ENCODE peak calls at places on chromosomes 16 and 17, in six cellular contexts. Y is adrenal gland, T is colonic mucosa, L is heart right ventricle, B is lower leg skin, Q is endodermal cell. N is an unnamed sample.
A peak's percentile ranks its signal among the peaks of the same experiment; 100 is the strongest.

GRCh38 chr16:31477220-31478216 is 5.4 kb upstream of the SLC5A2 start:
- DNase-seq in Y (peak; percentile 85), T (peak; percentile 92), L (no peak), B (no peak), Q (peak; percentile 92), N (peak; percentile 85)

GRCh38 chr17:66740226-66740625 is 94.7 kb upstream of the CACNG5 start:
- DNase-seq in Y (no peak), T (no peak), L (no peak), B (no peak), Q (no peak), N (no peak)

GRCh38 chr17:73787036-73787720 is 142.9 kb upstream of the SDK2 start:
- DNase-seq in Y (no peak), T (no peak), L (no peak), B (no peak), Q (peak; percentile 58), N (no peak)

GRCh38 chr17:44965491-44966234 is 2.4 kb downstream of the C1QL1 start:
- DNase-seq in Y (no peak), T (no peak), L (no peak), B (no peak), Q (no peak), N (no peak)

GRCh38 chr16:1760911-1761310 is 10.4 kb downstream of the NME3 start:
- DNase-seq in Y (no peak), T (no peak), L (no peak), B (no peak), Q (no peak), N (no peak)

GRCh38 chr17:53227514-53227913 is 595.2 kb upstream of the KIF2B start:
- DNase-seq in Y (no peak), T (no peak), L (no peak), B (no peak), Q (no peak), N (no peak)

GRCh38 chr16:66159987-66160386 is 206.5 kb upstream of the CDH5 start:
- DNase-seq in Y (no peak), T (no peak), L (no peak), B (no peak), Q (no peak), N (no peak)

GRCh38 chr17:62933986-62934385 is 32.0 kb upstream of the TANC2 start:
- DNase-seq in Y (no peak), T (no peak), L (no peak), B (no peak), Q (no peak), N (no peak)

GRCh38 chr17:59001158-59001814 is 105.4 kb downstream of the TRIM37 start:
- DNase-seq in Y (peak; percentile 81), T (peak; percentile 24), L (no peak), B (peak; percentile 27), Q (peak; percentile 61), N (peak; percentile 57)

GRCh38 chr16:89723279-89724250 is 2.2 kb downstream of the ZNF276 start:
- DNase-seq in Y (no peak), T (no peak), L (peak; percentile 64), B (no peak), Q (no peak), N (no peak)

GRCh38 chr16:56793504-56793903 is 63.6 kb downstream of the NUP93 start:
- DNase-seq in Y (no peak), T (no peak), L (no peak), B (no peak), Q (no peak), N (no peak)
- TF ChIP-seq CTCF in Y (peak; percentile 48), T (no peak), L (peak; percentile 13), B (no peak), Q (peak; percentile 72), N (no peak)

DNA sequence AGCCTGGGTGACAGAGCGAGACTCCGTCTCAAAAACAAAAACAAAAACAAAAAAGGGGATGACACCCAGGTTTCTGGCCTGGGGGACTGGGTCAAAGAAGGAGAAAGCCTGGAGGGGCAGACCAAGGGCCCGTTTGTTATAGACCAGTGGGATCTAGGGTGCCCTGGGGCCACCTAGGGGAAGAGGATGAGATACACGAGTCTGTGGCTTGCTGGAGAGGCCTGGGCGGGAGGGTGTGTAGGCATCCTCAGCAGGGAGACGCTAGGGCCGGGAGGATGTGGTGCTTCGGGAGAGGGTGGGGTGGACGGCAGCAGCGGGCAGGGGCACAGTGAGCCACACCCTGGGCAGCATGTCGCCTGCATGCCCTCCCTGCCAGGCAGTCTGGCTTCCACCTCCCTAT is 17.1 kb upstream of the CRK start:
- DNase-seq in Y (no peak), T (no peak), L (no peak), B (no peak), Q (peak; percentile 73), N (no peak)
- TF ChIP-seq CTCF in Y (no peak), T (no peak), L (no peak), B (no peak), Q (peak; percentile 48), N (no peak)

GRCh38 chr16:4801962-4802658 is at the start of gene ROGDI:
- DNase-seq in Y (peak; percentile 90), T (peak; percentile 96), L (peak; percentile 75), B (peak; percentile 69), Q (peak; percentile 97), N (peak; percentile 88)

GRCh38 chr16:4803479-4804243 is 1.2 kb upstream of the ROGDI start:
- DNase-seq in Y (no peak), T (no peak), L (no peak), B (no peak), Q (no peak), N (no peak)

GRCh38 chr16:4801051-4801961 is 1.1 kb downstream of the ROGDI start:
- DNase-seq in Y (no peak), T (no peak), L (no peak), B (no peak), Q (peak; percentile 59), N (no peak)

GRCh38 chr16:4800290-4801041 is 2.0 kb downstream of the ROGDI start:
- DNase-seq in Y (peak; percentile 94), T (peak; percentile 79), L (peak; percentile 69), B (no peak), Q (no peak), N (peak; percentile 65)

DNA sequence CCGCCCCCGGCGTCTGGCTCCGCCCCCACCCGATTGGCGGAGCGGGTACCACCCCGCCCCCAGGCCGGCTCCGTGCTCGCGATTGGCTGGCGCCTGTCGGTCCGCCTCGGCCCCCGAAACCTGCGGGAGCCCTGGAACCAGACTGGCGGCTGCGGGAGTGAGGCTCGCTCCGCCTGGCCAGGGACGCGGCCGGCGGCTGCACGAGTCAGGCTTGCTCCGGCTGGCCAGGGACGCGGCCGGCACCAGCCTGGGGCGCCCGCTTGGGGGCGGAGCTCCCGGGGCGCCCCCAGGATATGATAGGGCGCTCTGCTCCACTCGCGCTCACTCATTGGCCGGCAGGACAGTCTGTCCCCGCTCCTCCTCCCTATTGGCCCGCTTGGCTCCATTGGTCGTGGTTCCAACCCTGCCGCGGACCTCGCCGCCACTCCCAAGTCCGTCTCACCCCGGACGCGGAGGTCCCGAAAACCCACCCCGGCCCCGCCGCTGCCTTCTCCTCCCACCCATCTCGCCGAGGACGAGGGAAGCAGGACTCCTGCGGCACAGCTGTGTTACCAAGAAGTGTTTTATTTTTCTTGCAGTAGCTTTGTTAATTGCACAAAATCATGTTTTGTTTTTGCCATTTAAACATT is 340 bp upstream of the ROGDI start:
- DNase-seq in Y (peak; percentile 94), T (peak; percentile 93), L (peak; percentile 93), B (peak; percentile 86), Q (peak; percentile 97), N (peak; percentile 93)
- TF ChIP-seq CTCF in Y (peak; percentile 32), T (no peak), L (peak; percentile 32), B (no peak), Q (peak; percentile 30), N (no peak)

GRCh38 chr16:78705694-78706093 is 606.2 kb downstream of the WWOX start:
- DNase-seq in Y (no peak), T (no peak), L (no peak), B (no peak), Q (no peak), N (no peak)
- TF ChIP-seq CTCF in Y (peak; percentile 37), T (peak; percentile 54), L (no peak), B (no peak), Q (peak; percentile 89), N (peak; percentile 23)

N was measured in lung.